ENCODE peak calls at places on chromosome 1, in five cellular contexts. One of them, this sample, is unnamed.

GRCh38 chr1:221564891-221565290 is 177.0 kb downstream of the DUSP10 start:
- DNase-seq in activated T-helper 1 cell treated with Interleukin-2 at 50 U/mL for 16 hours: no peak
- DNase-seq in aorta: no peak
- DNase-seq in HTR-8/SVneo: no peak
- DNase-seq in amniotic stem cell: no peak
- DNase-seq in this sample: no peak

GRCh38 chr1:53592985-53593757 is 134.0 kb downstream of the DMRTB1 start:
- DNase-seq in HTR-8/SVneo: no peak
- DNase-seq in amniotic stem cell: no peak
- DNase-seq in aorta: peak
- DNase-seq in activated T-helper 1 cell treated with Interleukin-2 at 50 U/mL for 16 hours: no peak
- DNase-seq in this sample: no peak

GRCh38 chr1:115123116-115123515 is 33.8 kb upstream of the TSPAN2 start:
- DNase-seq in amniotic stem cell: no peak
- DNase-seq in activated T-helper 1 cell treated with Interleukin-2 at 50 U/mL for 16 hours: no peak
- DNase-seq in aorta: no peak
- DNase-seq in HTR-8/SVneo: no peak
- DNase-seq in this sample: no peak

GRCh38 chr1:11918779-11919519 is 7.3 kb downstream of the KIAA2013 start:
- DNase-seq in amniotic stem cell: no peak
- DNase-seq in HTR-8/SVneo: peak
- DNase-seq in activated T-helper 1 cell treated with Interleukin-2 at 50 U/mL for 16 hours: no peak
- DNase-seq in aorta: peak
- DNase-seq in this sample: peak

GRCh38 chr1:227242811-227243682 is 75.2 kb downstream of the CDC42BPA start:
- DNase-seq in activated T-helper 1 cell treated with Interleukin-2 at 50 U/mL for 16 hours: no peak
- DNase-seq in amniotic stem cell: no peak
- DNase-seq in HTR-8/SVneo: no peak
- DNase-seq in aorta: no peak
- DNase-seq in this sample: no peak

GRCh38 chr1:201506573-201507567 is at the start of gene CSRP1:
- DNase-seq in HTR-8/SVneo: peak
- DNase-seq in amniotic stem cell: no peak
- DNase-seq in aorta: peak
- DNase-seq in activated T-helper 1 cell treated with Interleukin-2 at 50 U/mL for 16 hours: peak
- DNase-seq in this sample: peak

GRCh38 chr1:34845131-34845901 is 14.2 kb downstream of the SMIM12 start:
- DNase-seq in activated T-helper 1 cell treated with Interleukin-2 at 50 U/mL for 16 hours: no peak
- DNase-seq in aorta: no peak
- DNase-seq in HTR-8/SVneo: no peak
- DNase-seq in amniotic stem cell: no peak
- DNase-seq in this sample: no peak

GRCh38 chr1:94851571-94851970 is 31.4 kb downstream of the SLC44A3 start:
- DNase-seq in HTR-8/SVneo: no peak
- DNase-seq in aorta: no peak
- DNase-seq in activated T-helper 1 cell treated with Interleukin-2 at 50 U/mL for 16 hours: no peak
- DNase-seq in amniotic stem cell: no peak
- DNase-seq in this sample: no peak

GRCh38 chr1:159289059-159289458 is 13.1 kb upstream of the FCER1A start:
- DNase-seq in HTR-8/SVneo: no peak
- DNase-seq in activated T-helper 1 cell treated with Interleukin-2 at 50 U/mL for 16 hours: no peak
- DNase-seq in amniotic stem cell: no peak
- DNase-seq in aorta: no peak
- DNase-seq in this sample: no peak

GRCh38 chr1:227946624-227947424 is 908 bp downstream of the WNT9A start:
- DNase-seq in activated T-helper 1 cell treated with Interleukin-2 at 50 U/mL for 16 hours: peak
- DNase-seq in HTR-8/SVneo: peak
- DNase-seq in aorta: peak
- DNase-seq in amniotic stem cell: peak
- DNase-seq in this sample: peak

GRCh38 chr1:18309552-18310155 is 171.1 kb upstream of the KLHDC7A start:
- DNase-seq in amniotic stem cell: no peak
- DNase-seq in HTR-8/SVneo: no peak
- DNase-seq in aorta: no peak
- DNase-seq in activated T-helper 1 cell treated with Interleukin-2 at 50 U/mL for 16 hours: no peak
- DNase-seq in this sample: no peak

GRCh38 chr1:119139393-119139792 is 1.1 kb downstream of the WARS2 start:
- DNase-seq in aorta: no peak
- DNase-seq in HTR-8/SVneo: no peak
- DNase-seq in activated T-helper 1 cell treated with Interleukin-2 at 50 U/mL for 16 hours: no peak
- DNase-seq in amniotic stem cell: no peak
- DNase-seq in this sample: no peak

This sample was measured in RKO.